ENCODE peak calls at places on chromosomes 1 and 21, in four cellular contexts. K, U, P and G are unnamed samples.
A peak's percentile ranks its signal among the peaks of the same experiment; 100 is the strongest.

GRCh38 chr1:212488436-212489283 is 55.9 kb downstream of the NENF start:
- DNase-seq in K (no peak), P (peak; percentile 86), U (peak; percentile 75), G (no peak)

GRCh38 chr21:46031484-46031883 is 49.9 kb downstream of the COL6A1 start:
- DNase-seq in U (no peak), K (no peak), P (no peak), G (no peak)

GRCh38 chr1:32393832-32394140 is 455 bp downstream of the BSDC1 start:
- DNase-seq in K (no peak), U (no peak), P (no peak), G (no peak)

GRCh38 chr1:206578959-206579358 is 33.3 kb downstream of the EIF2D start:
- DNase-seq in U (no peak), P (no peak), K (no peak), G (no peak)

GRCh38 chr1:214380418-214380817 is 99.5 kb downstream of the SMYD2 start:
- DNase-seq in P (no peak), K (no peak), U (no peak), G (no peak)

GRCh38 chr1:71089536-71090270 is 8.9 kb upstream of the ZRANB2 start:
- DNase-seq in K (no peak), P (no peak), U (no peak), G (no peak)

GRCh38 chr1:28887418-28887834 is 26.9 kb upstream of the EPB41 start:
- DNase-seq in P (peak; percentile 25), K (peak; percentile 52), U (no peak), G (no peak)

GRCh38 chr1:187451238-187451637 is 622.5 kb downstream of the PLA2G4A start:
- DNase-seq in U (no peak), P (no peak), K (no peak), G (no peak)

GRCh38 chr1:162113419-162113818 is 43.9 kb downstream of the NOS1AP start:
- DNase-seq in K (no peak), P (no peak), U (no peak), G (no peak)

GRCh38 chr1:27632387-27633297 is 2.3 kb downstream of the FGR start:
- DNase-seq in K (no peak), U (no peak), P (no peak), G (no peak)

GRCh38 chr1:117093870-117094621 is 27.5 kb downstream of the TRIM45 start:
- DNase-seq in P (peak; percentile 65), K (peak; percentile 37), U (no peak), G (no peak)

GRCh38 chr1:98342556-98342955 is 319.0 kb upstream of the SNX7 start:
- DNase-seq in K (no peak), U (no peak), P (no peak), G (no peak)

GRCh38 chr1:77899647-77900320 is 11.4 kb downstream of the NEXN start:
- DNase-seq in P (no peak), U (no peak), K (no peak), G (no peak)

GRCh38 chr1:156816561-156817328 is at the start of gene SH2D2A:
- DNase-seq in P (no peak), U (no peak), K (no peak), G (no peak)

GRCh38 chr1:234628099-234628498 is 18.1 kb upstream of the IRF2BP2 start:
- DNase-seq in U (no peak), P (no peak), K (no peak), G (no peak)

GRCh38 chr1:174963547-174964125 is 36.1 kb upstream of the CACYBP start:
- DNase-seq in U (no peak), K (no peak), P (no peak), G (no peak)

GRCh38 chr1:53738205-53739108 is 507 bp downstream of the GLIS1 start:
- DNase-seq in K (peak; percentile 8), U (no peak), P (no peak), G (no peak)

GRCh38 chr1:246001821-246002220 is 505.3 kb downstream of the SMYD3 start:
- DNase-seq in K (no peak), U (no peak), P (no peak), G (no peak)

GRCh38 chr1:86788300-86789206 is 84.2 kb downstream of the SH3GLB1 start:
- DNase-seq in P (no peak), U (peak; percentile 86), K (no peak), G (no peak)

GRCh38 chr1:43305926-43306687 is 5.3 kb downstream of the TIE1 start:
- DNase-seq in U (no peak), K (no peak), P (no peak), G (no peak)

GRCh38 chr1:181208967-181209366 is 120.5 kb downstream of the IER5 start:
- DNase-seq in K (no peak), U (no peak), P (no peak), G (no peak)

GRCh38 chr1:238438296-238439275 is 547.9 kb upstream of the ZP4 start:
- DNase-seq in K (no peak), U (no peak), P (no peak), G (no peak)

GRCh38 chr1:59596432-59596831 is 218.3 kb upstream of the HOOK1 start:
- DNase-seq in P (peak; percentile 46), U (peak; percentile 56), K (no peak), G (no peak)

GRCh38 chr1:235329139-235329808 is 904 bp downstream of the GGPS1 start:
- DNase-seq in K (peak; percentile 55), U (no peak), P (peak; percentile 20), G (no peak)

GRCh38 chr1:47850451-47850850 is 146.7 kb downstream of the TRABD2B start:
- DNase-seq in U (no peak), K (no peak), P (no peak), G (no peak)

GRCh38 chr1:178798232-178798861 is 72.5 kb downstream of the ANGPTL1 start:
- DNase-seq in P (no peak), U (no peak), K (no peak), G (no peak)

GRCh38 chr1:12179111-12179519 is 12.3 kb downstream of the TNFRSF1B start:
- DNase-seq in U (no peak), K (no peak), P (peak; percentile 48), G (no peak)

GRCh38 chr1:41618066-41618825 is 133.8 kb upstream of the EDN2 start:
- DNase-seq in U (no peak), K (no peak), P (peak; percentile 68), G (no peak)

GRCh38 chr1:109783436-109783835 is 19.7 kb upstream of the EPS8L3 start:
- DNase-seq in P (no peak), U (no peak), K (peak; percentile 45), G (no peak)

GRCh38 chr1:85283475-85284199 is 7.2 kb upstream of the BCL10 start:
- DNase-seq in P (no peak), K (no peak), U (no peak), G (no peak)

GRCh38 chr1:173714441-173714758 is 381 bp upstream of the KLHL20 start:
- DNase-seq in K (no peak), P (no peak), U (no peak), G (no peak)

GRCh38 chr1:234111458-234112142 is 207.1 kb downstream of the SLC35F3 start:
- DNase-seq in P (no peak), U (no peak), K (peak; percentile 83), G (no peak)

GRCh38 chr1:116667577-116668105 is at the start of gene IGSF3:
- DNase-seq in U (no peak), K (peak; percentile 89), P (peak; percentile 41), G (peak; percentile 27)

GRCh38 chr1:60228253-60228594 is 154.7 kb upstream of the C1orf87 start:
- DNase-seq in P (no peak), K (no peak), U (no peak), G (no peak)

GRCh38 chr1:29962831-29963247 is 726.5 kb downstream of the PTPRU start:
- DNase-seq in U (no peak), P (no peak), K (no peak), G (no peak)

GRCh38 chr1:74504125-74505065 is 8.0 kb downstream of the LRRC53 start:
- DNase-seq in K (peak; percentile 74), P (peak; percentile 20), U (peak; percentile 3), G (no peak)
- TF ChIP-seq CTCF in K (peak; percentile 86), P (peak; percentile 52), U (peak; percentile 85), G (no peak)

DNA sequence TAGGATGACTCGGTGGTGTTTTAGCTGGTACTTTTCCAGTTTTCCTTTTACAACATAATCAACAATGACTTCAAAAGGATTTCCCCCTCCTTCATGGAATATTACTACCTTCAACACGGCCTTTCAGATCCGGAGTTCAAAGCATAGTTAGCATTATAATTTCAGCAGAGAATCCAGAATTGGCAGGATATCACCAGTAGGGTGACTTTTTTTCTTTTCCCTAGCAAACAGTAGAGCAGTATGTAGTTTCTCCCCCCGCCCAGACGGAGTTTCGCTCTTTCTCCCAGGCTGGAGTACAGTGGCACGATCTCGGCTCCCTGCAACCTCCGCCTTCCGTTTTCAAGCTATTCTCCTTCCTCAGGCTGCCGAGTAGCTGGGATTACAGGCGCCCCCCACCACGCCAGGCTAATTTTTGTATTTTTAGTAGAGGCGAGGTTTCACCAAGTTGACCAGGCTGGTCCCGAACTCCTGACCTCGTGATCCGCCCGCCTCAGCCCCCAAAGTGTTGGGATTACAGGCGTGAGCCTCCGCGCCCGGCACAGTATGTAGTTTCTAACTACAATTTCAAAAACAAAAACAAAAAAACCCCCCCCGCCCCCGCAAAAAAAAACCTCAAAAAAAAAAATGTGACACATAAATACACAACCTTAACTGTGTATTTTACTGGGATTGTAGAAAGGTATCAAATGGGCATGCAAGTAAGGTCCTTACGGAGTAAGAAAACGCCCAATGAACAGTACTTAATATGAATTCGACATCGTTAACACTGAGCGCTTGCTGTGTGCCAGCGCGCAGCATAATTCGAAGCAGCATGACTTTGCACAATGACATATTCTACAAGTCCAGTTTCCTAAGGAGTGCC is 1.5 kb upstream of the COX20 start:
- DNase-seq in U (no peak), K (peak; percentile 48), P (peak; percentile 66), G (no peak)
- TF ChIP-seq CTCF in U (peak; percentile 15), K (peak; percentile 26), P (peak; percentile 8), G (no peak)

GRCh38 chr1:226310123-226310540 is 1.2 kb upstream of the LIN9 start:
- DNase-seq in P (no peak), U (no peak), K (no peak), G (no peak)

GRCh38 chr1:226308723-226309397 is at the start of gene LIN9:
- DNase-seq in U (peak; percentile 68), K (peak; percentile 95), P (peak; percentile 87), G (peak; percentile 85)

GRCh38 chr1:226310637-226311195 is 1.8 kb upstream of the LIN9 start:
- DNase-seq in P (no peak), K (no peak), U (no peak), G (no peak)

GRCh38 chr1:226308166-226308722 is 720 bp downstream of the LIN9 start:
- DNase-seq in P (peak; percentile 18), U (no peak), K (no peak), G (no peak)

DNA sequence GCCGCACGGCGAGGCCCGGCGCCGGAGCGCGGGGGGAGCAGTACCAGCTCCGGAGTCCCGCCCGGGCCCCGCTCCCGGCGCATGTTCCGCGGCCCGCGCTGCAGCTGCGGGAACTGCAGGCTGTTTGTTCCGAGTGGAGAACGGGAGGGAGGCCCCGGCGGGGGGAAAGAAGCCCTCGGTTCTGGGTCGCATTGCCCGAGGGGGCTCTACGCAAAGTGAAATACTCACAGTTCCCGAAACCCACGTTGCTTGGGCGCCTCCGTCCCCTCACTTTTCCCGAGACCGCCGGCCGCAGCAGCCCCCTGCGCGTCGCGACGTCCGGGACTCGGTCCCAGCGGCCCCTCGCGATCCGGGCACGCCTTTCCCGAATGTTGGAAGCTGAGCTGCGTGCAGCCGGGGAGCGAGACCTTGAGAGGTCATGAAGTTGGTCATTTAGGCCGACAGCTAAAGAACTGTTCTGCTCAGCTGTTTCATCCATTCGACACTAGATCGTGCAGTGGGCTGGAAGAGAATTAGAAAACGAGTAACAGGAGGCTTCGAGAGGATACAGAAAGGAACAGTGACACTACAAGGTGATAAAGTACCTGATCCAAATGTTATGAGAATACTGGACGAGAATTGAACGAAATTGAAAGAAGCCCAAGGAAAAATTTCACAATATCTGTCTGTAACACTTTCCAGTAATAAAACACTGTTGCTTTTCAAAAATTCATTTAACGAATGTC is 596 bp upstream of the LIN9 start:
- DNase-seq in K (peak; percentile 65), U (no peak), P (peak; percentile 27), G (peak; percentile 27)
- TF ChIP-seq CTCF in K (no peak), U (no peak), P (peak; percentile 30), G (no peak)

GRCh38 chr1:94741510-94741909 is 78.6 kb upstream of the SLC44A3 start:
- DNase-seq in U (no peak), K (no peak), P (no peak), G (no peak)
- TF ChIP-seq CTCF in U (peak; percentile 3), K (no peak), P (no peak), G (no peak)